ENCODE peak calls at places on chromosomes 3 and 15, in four cellular contexts. W is uterus, P is kidney epithelial cell, D is left ventricle myocardium inferior. C is an unnamed sample.
A peak's percentile ranks its signal among the peaks of the same experiment; 100 is the strongest.

GRCh38 chr3:150216041-150216811 is 191.9 kb upstream of the TSC22D2 start:
- DNase-seq in W (no peak), D (peak; percentile 59), P (no peak), C (peak; percentile 84)

GRCh38 chr3:193132923-193133463 is 108.0 kb upstream of the PLAAT1 start:
- DNase-seq in P (no peak), D (no peak), W (no peak), C (peak; percentile 38)

GRCh38 chr15:73800662-73801345 is 47.7 kb upstream of the INSYN1 start:
- DNase-seq in W (peak; percentile 58), P (no peak), D (peak; percentile 83), C (peak; percentile 66)

GRCh38 chr3:32998631-32999451 is 47.4 kb downstream of the CCR4 start:
- DNase-seq in W (no peak), P (no peak), D (no peak), C (no peak)

GRCh38 chr3:99484871-99485270 is 153.5 kb upstream of the COL8A1 start:
- DNase-seq in W (no peak), D (no peak), P (no peak), C (no peak)

GRCh38 chr3:90092994-90093393 is 985.6 kb downstream of the EPHA3 start:
- DNase-seq in P (no peak), W (no peak), D (no peak), C (peak; percentile 49)

GRCh38 chr15:42547926-42548257 is 701 bp downstream of the LRRC57 start:
- DNase-seq in D (no peak), W (no peak), P (no peak), C (peak; percentile 27)

GRCh38 chr15:87597346-87598052 is 659.0 kb downstream of the NTRK3 start:
- DNase-seq in W (no peak), D (no peak), P (no peak), C (no peak)

GRCh38 chr3:183265157-183265642 is 12.1 kb downstream of the B3GNT5 start:
- DNase-seq in W (peak; percentile 27), P (peak; percentile 53), D (peak; percentile 32), C (no peak)

GRCh38 chr15:40047413-40048154 is 8.6 kb upstream of the SRP14 start:
- DNase-seq in P (peak; percentile 84), W (no peak), D (peak; percentile 44), C (peak; percentile 66)

GRCh38 chr3:118808743-118809142 is 225.9 kb downstream of the IGSF11 start:
- DNase-seq in W (no peak), P (peak; percentile 23), D (no peak), C (no peak)

GRCh38 chr3:38374221-38374620 is 27.6 kb downstream of the XYLB start:
- DNase-seq in P (no peak), W (no peak), D (no peak), C (no peak)

GRCh38 chr15:29089731-29090616 is 179.6 kb downstream of the NSMCE3 start:
- DNase-seq in W (no peak), D (no peak), P (no peak), C (peak; percentile 40)

GRCh38 chr3:64644483-64644882 is 43.3 kb downstream of the ADAMTS9 start:
- DNase-seq in D (no peak), W (no peak), P (no peak), C (no peak)

GRCh38 chr15:30041868-30042267 is 40.9 kb upstream of the GOLGA8J start:
- DNase-seq in D (no peak), P (no peak), W (no peak), C (no peak)

GRCh38 chr3:168100777-168101492 is 5.2 kb upstream of the GOLIM4 start:
- DNase-seq in P (no peak), W (no peak), D (no peak), C (peak; percentile 67)

GRCh38 chr3:74613566-74613965 is 893 bp downstream of the CNTN3 start:
- DNase-seq in W (no peak), D (no peak), P (no peak), C (peak; percentile 48)

GRCh38 chr3:78857494-78858111 is 910.2 kb downstream of the ROBO1 start:
- DNase-seq in D (no peak), W (no peak), P (no peak), C (no peak)

GRCh38 chr3:176523114-176523513 is 674.2 kb downstream of the TBL1XR1 start:
- DNase-seq in W (no peak), D (no peak), P (no peak), C (no peak)

GRCh38 chr15:65409284-65409631 is 13.5 kb downstream of the IGDCC4 start:
- DNase-seq in W (no peak), P (peak; percentile 99), D (no peak), C (peak; percentile 97)

GRCh38 chr3:169998668-169999131 is 32.1 kb downstream of the SEC62 start:
- DNase-seq in D (no peak), W (no peak), P (no peak), C (peak; percentile 94)

GRCh38 chr15:49686626-49687025 is 65.8 kb downstream of the DTWD1 start:
- DNase-seq in P (no peak), D (no peak), W (no peak), C (peak; percentile 20)

GRCh38 chr15:84658080-84658787 is at the start of gene NMB:
- DNase-seq in D (peak; percentile 74), P (no peak), W (peak; percentile 81), C (peak; percentile 76)

GRCh38 chr3:190260301-190260700 is 61.9 kb downstream of the CLDN1 start:
- DNase-seq in D (no peak), W (no peak), P (no peak), C (no peak)

GRCh38 chr3:127674793-127675189 is 2.0 kb downstream of the ABTB1 start:
- DNase-seq in W (no peak), D (peak; percentile 11), P (no peak), C (no peak)

GRCh38 chr15:23372284-23372683 is 17.7 kb downstream of the GOLGA8S start:
- DNase-seq in D (no peak), W (no peak), P (no peak), C (no peak)

GRCh38 chr3:108946292-108947290 is 7.1 kb downstream of the GUCA1C start:
- DNase-seq in P (peak; percentile 57), D (no peak), W (no peak), C (no peak)

GRCh38 chr15:22251422-22251821 is 171.1 kb downstream of the OR4M2 start:
- DNase-seq in P (no peak), W (no peak), D (no peak), C (no peak)

GRCh38 chr3:32436816-32437189 is 45.1 kb downstream of the CMTM7 start:
- DNase-seq in W (no peak), P (no peak), D (no peak), C (no peak)

GRCh38 chr3:195448205-195448875 is 5.5 kb upstream of the ACAP2 start:
- DNase-seq in W (no peak), D (no peak), P (no peak), C (no peak)

GRCh38 chr3:146750196-146750595 is 145.1 kb upstream of the PLSCR5 start:
- DNase-seq in D (no peak), W (no peak), P (no peak), C (peak; percentile 39)

GRCh38 chr3:139642981-139643380 is 34.8 kb downstream of the NMNAT3 start:
- DNase-seq in D (no peak), W (no peak), P (no peak), C (no peak)

DNA sequence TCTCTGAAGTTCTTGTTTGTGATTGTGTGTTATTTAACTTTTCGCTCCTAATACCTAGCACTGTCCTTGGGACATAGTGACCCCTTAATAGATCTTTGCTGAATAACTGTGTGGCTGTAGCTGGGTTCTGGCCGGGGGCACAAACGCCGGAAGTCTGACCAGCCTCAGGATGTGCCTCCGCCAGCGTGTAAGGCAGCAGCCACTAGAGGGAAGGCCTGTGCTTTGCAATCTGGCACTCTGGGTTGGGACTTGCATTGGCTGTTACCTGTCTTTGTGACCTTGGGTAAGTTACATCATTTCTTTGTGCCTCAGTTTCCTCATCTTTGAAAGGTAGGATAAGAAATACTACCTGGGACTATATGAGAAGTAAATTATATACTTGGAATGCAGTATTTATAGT is 158.7 kb downstream of the GHSR start:
- DNase-seq in P (no peak), D (peak; percentile 25), W (peak; percentile 28), C (no peak)
- TF ChIP-seq CTCF in P (peak; percentile 34), D (peak; percentile 68), W (peak; percentile 45), C (no peak)

GRCh38 chr3:5498981-5499380 is 311.5 kb downstream of the EDEM1 start:
- DNase-seq in D (no peak), P (no peak), W (no peak), C (no peak)
- H3K4me3 ChIP-seq in D (no peak overlapping the region), P (no peak overlapping the region), W (no peak overlapping the region), C (no peak overlapping the region)

GRCh38 chr15:94346272-94346671 is 114.9 kb downstream of the MCTP2 start:
- DNase-seq in P (no peak), D (no peak), W (no peak), C (peak; percentile 4)
- TF ChIP-seq CTCF in P (no peak), D (no peak), W (no peak), C (no peak)

GRCh38 chr3:11719406-11720219 is 75.9 kb upstream of the VGLL4 start:
- DNase-seq in W (peak; percentile 75), P (no peak), D (peak; percentile 70), C (peak; percentile 63)

GRCh38 chr3:11716576-11717250 is 73.0 kb upstream of the VGLL4 start:
- DNase-seq in P (no peak), D (no peak), W (no peak), C (peak; percentile 20)

GRCh38 chr3:11717768-11718581 is 74.3 kb upstream of the VGLL4 start:
- DNase-seq in W (no peak), D (no peak), P (no peak), C (no peak)

GRCh38 chr3:11718582-11719405 is 75.1 kb upstream of the VGLL4 start:
- DNase-seq in P (no peak), D (peak; percentile 44), W (peak; percentile 47), C (peak; percentile 53)

GRCh38 chr3:11717301-11717700 is 73.6 kb upstream of the VGLL4 start:
- DNase-seq in P (no peak), D (no peak), W (no peak), C (no peak)
- H3K4me3 ChIP-seq in P (no peak overlapping the region), D (peak overlapping the region; percentile 81), W (peak overlapping the region; percentile 79), C (peak overlapping the region; percentile 92)

GRCh38 chr15:36612063-36612788 is 32.8 kb downstream of the CDIN1 start:
- DNase-seq in W (no peak), D (no peak), P (no peak), C (peak; percentile 91)
- TF ChIP-seq CTCF in W (no peak), D (no peak), P (no peak), C (no peak)

GRCh38 chr15:95324596-95325135 is 1005.8 kb upstream of the NR2F2 start:
- DNase-seq in P (no peak), D (no peak), W (no peak), C (no peak)
- H3K4me3 ChIP-seq in P (no peak overlapping the region), D (peak overlapping the region; percentile 66), W (no peak overlapping the region), C (no peak overlapping the region)

C was measured in foreskin fibroblast.